ENCODE peak calls at places on chromosomes 2 and 18, in ten cellular contexts. V, I, Z, U, S, A, H, W, L and P are unnamed samples.

GRCh38 chr2:53575606-53576360 is 191.8 kb upstream of the CHAC2 start:
- DNase-seq in V (no peak), I (no peak), Z (peak), U (no peak), S (no peak), A (no peak), H (peak), W (no peak), L (peak), P (no peak)

GRCh38 chr2:180208841-180209240 is 201.7 kb upstream of the CWC22 start:
- DNase-seq in V (no peak), I (no peak), Z (peak), U (no peak), S (no peak), A (no peak), H (no peak), W (no peak), L (peak), P (no peak)

GRCh38 chr2:82656370-82656769 is 1802.7 kb downstream of the SUCLG1 start:
- DNase-seq in V (no peak), I (no peak), Z (peak), U (no peak), S (no peak), A (no peak), H (no peak), W (no peak), L (no peak), P (no peak)

GRCh38 chr18:11807233-11807632 is 44.0 kb upstream of the CHMP1B start:
- DNase-seq in V (no peak), I (no peak), Z (no peak), U (no peak), S (no peak), A (no peak), H (no peak), W (no peak), L (peak), P (no peak)

GRCh38 chr2:58460670-58461069 is 219.5 kb upstream of the FANCL start:
- DNase-seq in V (no peak), I (no peak), Z (no peak), U (no peak), S (no peak), A (no peak), H (no peak), W (no peak), L (no peak), P (no peak)

GRCh38 chr2:206361407-206362045 is 81.8 kb upstream of the ADAM23 start:
- DNase-seq in V (no peak), I (peak), Z (no peak), U (no peak), S (no peak), A (no peak), H (no peak), W (no peak), L (no peak), P (no peak)

GRCh38 chr18:42414756-42415454 is 459.9 kb downstream of the PIK3C3 start:
- DNase-seq in V (no peak), I (no peak), Z (peak), U (no peak), S (no peak), A (no peak), H (no peak), W (no peak), L (no peak), P (no peak)

GRCh38 chr2:234422895-234423505 is 73.9 kb downstream of the ARL4C start:
- DNase-seq in V (no peak), I (peak), Z (no peak), U (peak), S (peak), A (no peak), H (no peak), W (no peak), L (no peak), P (no peak)

GRCh38 chr2:118851650-118852049 is 4.2 kb upstream of the EN1 start:
- DNase-seq in V (no peak), I (no peak), Z (no peak), U (no peak), S (no peak), A (no peak), H (no peak), W (no peak), L (no peak), P (no peak)

GRCh38 chr18:76493213-76494107 is 1.6 kb downstream of the ZNF516 start:
- DNase-seq in V (peak), I (no peak), Z (peak), U (no peak), S (no peak), A (no peak), H (no peak), W (no peak), L (peak), P (no peak)

GRCh38 chr2:74048147-74048546 is 63.4 kb downstream of the TET3 start:
- DNase-seq in V (no peak), I (no peak), Z (no peak), U (no peak), S (no peak), A (no peak), H (no peak), W (no peak), L (no peak), P (no peak)

GRCh38 chr18:998976-999375 is 94.3 kb downstream of the ADCYAP1 start:
- DNase-seq in V (no peak), I (no peak), Z (no peak), U (no peak), S (no peak), A (no peak), H (no peak), W (no peak), L (no peak), P (no peak)

GRCh38 chr2:10407432-10407831 is 40.7 kb downstream of the ODC1 start:
- DNase-seq in V (no peak), I (no peak), Z (no peak), U (no peak), S (no peak), A (no peak), H (no peak), W (no peak), L (no peak), P (no peak)

GRCh38 chr2:29259221-29259620 is 144.0 kb downstream of the CLIP4 start:
- DNase-seq in V (no peak), I (no peak), Z (peak), U (no peak), S (no peak), A (no peak), H (no peak), W (no peak), L (peak), P (no peak)

GRCh38 chr2:180175736-180176135 is 168.6 kb upstream of the CWC22 start:
- DNase-seq in V (no peak), I (no peak), Z (no peak), U (no peak), S (no peak), A (no peak), H (no peak), W (no peak), L (no peak), P (no peak)

GRCh38 chr2:383888-384287 is 96.0 kb upstream of the ALKAL2 start:
- DNase-seq in V (no peak), I (no peak), Z (no peak), U (no peak), S (peak), A (no peak), H (no peak), W (no peak), L (no peak), P (no peak)

GRCh38 chr2:171579481-171579880 is 57.2 kb downstream of the CYBRD1 start:
- DNase-seq in V (no peak), I (no peak), Z (no peak), U (no peak), S (no peak), A (no peak), H (no peak), W (no peak), L (peak), P (no peak)

GRCh38 chr2:130987519-130988425 is 105.5 kb downstream of the FAM168B start:
- DNase-seq in V (no peak), I (no peak), Z (no peak), U (no peak), S (no peak), A (no peak), H (no peak), W (no peak), L (no peak), P (no peak)

GRCh38 chr18:58093311-58093790 is 49.3 kb downstream of the NEDD4L start:
- DNase-seq in V (no peak), I (no peak), Z (no peak), U (no peak), S (no peak), A (no peak), H (no peak), W (no peak), L (no peak), P (no peak)

GRCh38 chr18:59388180-59388579 is 29.1 kb upstream of the LMAN1 start:
- DNase-seq in V (no peak), I (no peak), Z (no peak), U (no peak), S (no peak), A (no peak), H (no peak), W (no peak), L (no peak), P (no peak)

GRCh38 chr2:96251721-96252292 is 14.0 kb downstream of the TMEM127 start:
- DNase-seq in V (no peak), I (no peak), Z (peak), U (no peak), S (no peak), A (no peak), H (peak), W (no peak), L (peak), P (peak)

GRCh38 chr2:168217920-168218319 is 29.5 kb downstream of the STK39 start:
- DNase-seq in V (no peak), I (no peak), Z (no peak), U (no peak), S (no peak), A (no peak), H (no peak), W (no peak), L (peak), P (no peak)

GRCh38 chr18:11909597-11910026 is 1.5 kb upstream of the MPPE1 start:
- DNase-seq in V (no peak), I (no peak), Z (peak), U (no peak), S (no peak), A (no peak), H (no peak), W (no peak), L (peak), P (no peak)